ENCODE peak calls at places on chromosomes 12 and 14, in nine cellular contexts. F is Right ventricle myocardium superior; U is activated T-cell treated with anti-CD3 and anti-CD28 coated beads for 48 hours; X is AG04449; K is left colon; P is NCI-H2171; T is IMR-90; I is endothelial cell of umbilical vein; N is stimulated activated CD4-positive, alpha-beta T cell treated with anti-CD3 and anti-CD28 coated beads, Interleukin-4, amount 100 ng/mL, for 1 hour. W is an unnamed sample.

GRCh38 chr14:32657081-32657480 is 281.6 kb upstream of the NPAS3 start:
- DNase-seq in I (no peak), T (peak), P (no peak), K (no peak), X (peak), U (no peak), F (no peak), N (no peak), W (no peak)

GRCh38 chr14:77097006-77097688 is 911 bp upstream of the CIPC start:
- DNase-seq in U (no peak), T (peak), X (no peak), P (no peak), N (no peak), I (no peak), K (no peak), F (no peak), W (no peak)

GRCh38 chr12:19388131-19388549 is 51.2 kb upstream of the AEBP2 start:
- DNase-seq in I (no peak), N (no peak), K (no peak), F (no peak), P (no peak), U (no peak), X (no peak), T (peak), W (peak)

GRCh38 chr14:98694541-98694940 is 577.5 kb downstream of the BCL11B start:
- DNase-seq in I (no peak), T (no peak), P (no peak), F (no peak), K (no peak), N (no peak), U (no peak), X (no peak), W (no peak)

GRCh38 chr12:118377005-118377890 is 893 bp downstream of the SUDS3 start:
- DNase-seq in U (no peak), K (peak), T (no peak), N (no peak), F (no peak), P (no peak), X (no peak), I (peak), W (no peak)

GRCh38 chr12:69555461-69555860 is 29.8 kb upstream of the CCT2 start:
- DNase-seq in F (no peak), K (no peak), U (no peak), P (no peak), T (peak), N (no peak), X (peak), I (no peak), W (no peak)

GRCh38 chr12:98912401-98912800 is 267.3 kb downstream of the APAF1 start:
- DNase-seq in P (no peak), N (no peak), X (no peak), T (no peak), I (no peak), U (no peak), F (no peak), K (no peak), W (no peak)

GRCh38 chr14:56805201-56805991 is 4.9 kb downstream of the OTX2 start:
- DNase-seq in K (no peak), P (no peak), T (no peak), U (no peak), I (no peak), X (no peak), F (no peak), N (no peak), W (peak)

GRCh38 chr14:50612795-50613194 is 52.9 kb downstream of the ATL1 start:
- DNase-seq in I (no peak), N (no peak), K (no peak), U (no peak), P (no peak), F (no peak), X (no peak), T (no peak), W (no peak)

GRCh38 chr12:90921536-90921935 is 33.4 kb downstream of the CCER1 start:
- DNase-seq in X (no peak), N (no peak), F (no peak), I (no peak), P (no peak), K (no peak), U (no peak), T (peak), W (no peak)

GRCh38 chr12:71797506-71797905 is 42.1 kb upstream of the TBC1D15 start:
- DNase-seq in N (no peak), P (no peak), F (no peak), T (no peak), U (no peak), X (no peak), I (no peak), K (no peak), W (no peak)

GRCh38 chr12:21602774-21603173 is 1.9 kb downstream of the GYS2 start:
- DNase-seq in T (no peak), P (no peak), I (no peak), K (no peak), U (no peak), F (no peak), X (no peak), N (no peak), W (no peak)

GRCh38 chr12:9761407-9761736 is 671 bp upstream of the CD69 start:
- DNase-seq in K (no peak), I (no peak), P (no peak), U (no peak), F (no peak), X (no peak), N (no peak), T (no peak), W (no peak)

GRCh38 chr14:60970146-60970545 is 10.7 kb downstream of the TRMT5 start:
- DNase-seq in P (no peak), K (no peak), U (no peak), I (no peak), X (no peak), N (no peak), T (no peak), F (no peak), W (no peak)

GRCh38 chr12:106030210-106031175 is 108.3 kb downstream of the NUAK1 start:
- DNase-seq in F (no peak), P (no peak), X (peak), U (no peak), N (no peak), T (peak), I (peak), K (no peak), W (no peak)

GRCh38 chr14:99254391-99255009 is 17.5 kb downstream of the BCL11B start:
- DNase-seq in N (no peak), U (no peak), T (no peak), P (no peak), K (no peak), I (no peak), F (no peak), X (no peak), W (peak)

GRCh38 chr14:72975776-72976175 is 49.5 kb downstream of the DCAF4 start:
- DNase-seq in N (no peak), X (no peak), P (no peak), K (peak), U (no peak), I (no peak), T (no peak), F (no peak), W (no peak)

W was measured in Peyer's patch.